ENCODE peak calls at places on chromosomes 1 and 21, in five cellular contexts. H is cortex of kidney; U is HFF-Myc; M is stimulated activated CD4-positive, alpha-beta T cell treated with anti-CD3 and anti-CD28 coated beads, Interleukin-1b, Interleukin-23, amount 100 ng/mL, for 48 hours; T is lower lobe of right lung. E is an unnamed sample.

GRCh38 chr1:117215019-117215418 is 4.3 kb upstream of the VTCN1 start:
- DNase-seq in H (no peak), U (no peak), M (no peak), T (no peak), E (no peak)

GRCh38 chr1:29327223-29327935 is 91.1 kb downstream of the PTPRU start:
- DNase-seq in U (no peak), T (no peak), M (no peak), H (no peak), E (no peak)

GRCh38 chr1:21534674-21535378 is 25.6 kb downstream of the ALPL start:
- DNase-seq in T (no peak), U (no peak), M (no peak), H (no peak), E (no peak)

GRCh38 chr1:74193908-74194307 is 4.1 kb downstream of the LRRIQ3 start:
- DNase-seq in H (no peak), U (no peak), T (no peak), M (no peak), E (no peak)

GRCh38 chr1:36128905-36129206 is 3.8 kb upstream of the COL8A2 start:
- DNase-seq in U (no peak), H (no peak), T (no peak), M (no peak), E (no peak)

GRCh38 chr1:234473123-234473522 is 5.9 kb downstream of the TARBP1 start:
- DNase-seq in U (no peak), T (no peak), H (no peak), M (no peak), E (no peak)

GRCh38 chr1:36846366-36846765 is 187.9 kb downstream of the GRIK3 start:
- DNase-seq in H (no peak), U (no peak), M (no peak), T (no peak), E (no peak)

GRCh38 chr1:109482242-109482641 is 1.5 kb upstream of the ATXN7L2 start:
- DNase-seq in M (no peak), T (no peak), H (no peak), U (no peak), E (no peak)

GRCh38 chr1:226608699-226609505 is 60.3 kb downstream of the STUM start:
- DNase-seq in U (peak), H (no peak), M (peak), T (peak), E (peak)

GRCh38 chr1:8202182-8202905 is 115.6 kb upstream of the SLC45A1 start:
- DNase-seq in U (no peak), H (no peak), T (peak), M (no peak), E (no peak)

GRCh38 chr1:27430903-27431653 is 38.7 kb downstream of the GPR3 start:
- DNase-seq in H (no peak), T (no peak), U (no peak), M (no peak), E (no peak)

GRCh38 chr1:205925730-205926129 is 17.5 kb downstream of the SLC26A9 start:
- DNase-seq in M (no peak), U (no peak), T (no peak), H (no peak), E (no peak)

GRCh38 chr1:172909606-172910326 is 141.0 kb downstream of the TNFSF18 start:
- DNase-seq in T (no peak), U (peak), H (no peak), M (no peak), E (no peak)

GRCh38 chr1:53379662-53380002 is 51.8 kb upstream of the LRP8 start:
- DNase-seq in T (peak), M (no peak), H (no peak), U (no peak), E (no peak)

GRCh38 chr1:88502814-88503339 is 181.2 kb upstream of the PKN2 start:
- DNase-seq in U (no peak), M (no peak), T (no peak), H (no peak), E (no peak)

GRCh38 chr1:246001142-246001812 is 505.8 kb downstream of the SMYD3 start:
- DNase-seq in H (no peak), M (no peak), T (no peak), U (peak), E (no peak)

GRCh38 chr21:45977396-45977795 is 4.2 kb upstream of the COL6A1 start:
- DNase-seq in M (no peak), T (no peak), U (no peak), H (no peak), E (no peak)

GRCh38 chr1:10648689-10649483 is 147.6 kb downstream of the CASZ1 start:
- DNase-seq in M (no peak), U (no peak), T (no peak), H (no peak), E (no peak)

GRCh38 chr1:235767795-235768194 is 98.9 kb downstream of the LYST start:
- DNase-seq in U (no peak), H (no peak), M (no peak), T (no peak), E (no peak)

GRCh38 chr1:160779662-160780397 is 16.1 kb upstream of the LY9 start:
- DNase-seq in U (no peak), M (peak), T (no peak), H (no peak), E (no peak)

GRCh38 chr1:53987880-53988279 is 30.1 kb downstream of the LDLRAD1 start:
- DNase-seq in H (no peak), U (no peak), M (peak), T (no peak), E (no peak)

GRCh38 chr1:179310721-179311120 is 17.1 kb downstream of the SOAT1 start:
- DNase-seq in U (peak), M (no peak), T (no peak), H (no peak), E (no peak)

GRCh38 chr1:236130372-236130771 is 12.0 kb upstream of the GPR137B start:
- DNase-seq in U (no peak), T (no peak), M (no peak), H (no peak), E (no peak)

GRCh38 chr1:107652976-107653375 is 312.0 kb downstream of the VAV3 start:
- DNase-seq in H (no peak), U (no peak), M (no peak), T (no peak), E (no peak)

GRCh38 chr1:17559618-17560419 is 20.3 kb downstream of the ARHGEF10L start:
- DNase-seq in U (no peak), M (no peak), H (no peak), T (no peak), E (no peak)

GRCh38 chr1:89311757-89312156 is 39.1 kb upstream of the GBP5 start:
- DNase-seq in U (no peak), M (no peak), T (no peak), H (no peak), E (no peak)

GRCh38 chr1:38563985-38564735 is 295.4 kb downstream of the RRAGC start:
- DNase-seq in H (no peak), M (no peak), T (no peak), U (no peak), E (no peak)

E was measured in stimulated activated CD8-positive, alpha-beta memory T cell treated with anti-CD3 and anti-CD28 coated beads, Interleukin-4, amount 100 ng/mL, for 1 hour.